ENCODE peak calls at places on chromosome 6, in nine cellular contexts. J is colonic mucosa, Y is heart right ventricle, V is neural progenitor cell, S is sigmoid colon, L is upper lobe of right lung, Z is vagina, D is endothelial cell of umbilical vein, M is right lobe of liver. O is an unnamed sample.

GRCh38 chr6:77740380-77740779 is 87.5 kb downstream of the MEI4 start:
- DNase-seq in V (no peak), J (no peak), Z (no peak), L (no peak), Y (no peak), M (no peak), D (peak; percentile 36), S (no peak), O (no peak)

GRCh38 chr6:137933696-137934095 is 66.6 kb downstream of the TNFAIP3 start:
- DNase-seq in Y (no peak), Z (no peak), S (peak; percentile 82), J (no peak), L (no peak), V (no peak), M (no peak), D (no peak), O (no peak)

GRCh38 chr6:6469074-6469473 is 119.4 kb upstream of the LY86 start:
- DNase-seq in S (no peak), M (no peak), D (no peak), L (no peak), J (no peak), V (no peak), Y (no peak), Z (no peak), O (no peak)

GRCh38 chr6:10569392-10570127 is 48.4 kb downstream of the GCNT2 start:
- DNase-seq in S (no peak), L (no peak), Y (no peak), Z (no peak), D (no peak), J (no peak), M (no peak), V (no peak), O (no peak)

GRCh38 chr6:9028086-9028485 is 592.7 kb upstream of the SLC35B3 start:
- DNase-seq in M (no peak), D (no peak), Z (no peak), V (no peak), L (no peak), J (no peak), Y (no peak), S (no peak), O (no peak)

GRCh38 chr6:107763959-107764358 is 60.2 kb downstream of the SCML4 start:
- DNase-seq in L (no peak), M (no peak), V (no peak), Y (no peak), D (no peak), S (no peak), Z (no peak), J (no peak), O (no peak)

GRCh38 chr6:125546827-125547226 is 202.6 kb upstream of the HEY2 start:
- DNase-seq in S (no peak), Z (no peak), L (no peak), D (no peak), V (no peak), Y (no peak), M (no peak), J (no peak), O (no peak)

GRCh38 chr6:29602564-29603361 is 17.8 kb downstream of the OR2H2 start:
- DNase-seq in Z (no peak), D (no peak), Y (no peak), M (no peak), S (no peak), L (no peak), V (peak; percentile 85), J (no peak), O (no peak)

GRCh38 chr6:121482004-121482693 is 46.7 kb downstream of the GJA1 start:
- DNase-seq in J (no peak), D (peak; percentile 89), M (no peak), Y (no peak), L (no peak), S (no peak), V (no peak), Z (no peak), O (no peak)

GRCh38 chr6:148529010-148529409 is 186.4 kb downstream of the SASH1 start:
- DNase-seq in S (no peak), V (no peak), Z (no peak), Y (no peak), D (no peak), J (no peak), M (no peak), L (no peak), O (no peak)
- H3K27ac ChIP-seq in S (peak overlapping the region; percentile 70), V (no peak overlapping the region), Z (no peak overlapping the region), Y (no peak overlapping the region), D (no peak overlapping the region), J (no peak overlapping the region), M (no peak overlapping the region), L (no peak overlapping the region), O (no peak overlapping the region)

DNA sequence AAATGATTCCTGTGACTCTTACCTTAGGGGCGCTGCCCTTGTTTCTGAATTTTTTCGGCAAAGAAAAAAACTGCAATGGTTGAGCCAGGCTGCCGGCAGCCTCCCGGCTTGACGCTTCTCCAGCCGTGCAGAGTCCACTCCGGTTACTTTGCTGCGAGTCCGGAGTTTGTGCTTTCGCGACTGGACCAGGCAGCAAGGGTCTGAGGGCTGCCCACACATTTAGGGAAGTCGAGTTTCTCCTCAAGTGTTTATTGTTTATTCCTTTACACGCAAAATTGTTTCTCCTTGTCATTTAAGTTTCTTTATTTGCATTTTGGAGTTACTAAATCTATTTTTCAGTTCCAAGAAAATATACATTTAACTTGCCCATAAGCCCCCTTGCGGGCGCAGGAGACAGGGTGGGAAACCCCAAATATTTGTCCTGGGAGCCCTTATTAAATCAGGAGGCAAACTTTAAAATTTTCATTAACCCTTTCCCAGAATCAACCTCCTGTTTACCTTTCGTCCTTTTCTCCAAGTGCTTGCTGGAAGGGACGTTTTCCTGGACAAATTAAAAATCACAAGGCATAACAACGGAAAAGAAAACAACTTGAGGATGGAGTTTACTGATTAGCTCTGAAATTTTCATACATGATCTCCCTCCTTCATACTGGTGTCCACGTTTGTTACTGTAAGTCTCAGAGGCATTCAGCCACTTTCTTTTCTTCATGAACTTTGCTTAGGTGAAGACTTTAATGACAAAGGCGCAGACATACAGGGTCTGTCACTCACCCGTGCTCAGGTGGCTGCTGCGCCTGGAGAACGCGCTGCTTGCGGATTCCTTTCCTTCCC is 1.7 kb upstream of the PDE10A start:
- DNase-seq in L (no peak), Z (no peak), Y (no peak), S (no peak), D (no peak), M (no peak), J (no peak), V (peak; percentile 66), O (no peak)
- H3K27me3 ChIP-seq in L (peaks cover 73% of the 10 kb centered on the region), Z (no peaks in the 10 kb centered on the region), Y (peaks cover 79% of the 10 kb centered on the region), S (peaks cover 95% of the 10 kb centered on the region), D (peaks cover 67% of the 10 kb centered on the region), M (peaks cover 9% of the 10 kb centered on the region), J (peaks cover 55% of the 10 kb centered on the region), V (peaks cover 76% of the 10 kb centered on the region), O (peaks cover 51% of the 10 kb centered on the region)

DNA sequence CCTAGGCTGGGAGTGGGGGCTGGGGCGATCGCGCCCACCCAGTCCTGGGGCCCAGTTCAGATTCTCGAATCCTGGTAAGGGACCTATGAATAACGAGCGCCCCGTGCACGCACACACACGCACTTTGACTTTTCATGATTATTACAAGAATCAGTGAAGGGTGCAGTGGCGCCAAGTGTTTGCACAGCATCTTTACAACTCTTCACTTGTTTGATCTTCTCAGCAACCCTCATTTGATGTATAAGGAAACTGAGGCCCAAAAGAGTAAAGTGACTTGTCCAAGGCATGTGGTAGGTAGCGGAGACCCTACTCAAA is 863 bp upstream of the LRFN2 start:
- DNase-seq in S (no peak), J (no peak), M (no peak), L (no peak), D (no peak), Y (no peak), Z (no peak), V (no peak), O (no peak)
- TF ChIP-seq CTCF in S (no peak), J (no peak), M (no peak), L (no peak), D (peak; percentile 9), Y (no peak), Z (no peak), V (no peak), O (no peak)

DNA sequence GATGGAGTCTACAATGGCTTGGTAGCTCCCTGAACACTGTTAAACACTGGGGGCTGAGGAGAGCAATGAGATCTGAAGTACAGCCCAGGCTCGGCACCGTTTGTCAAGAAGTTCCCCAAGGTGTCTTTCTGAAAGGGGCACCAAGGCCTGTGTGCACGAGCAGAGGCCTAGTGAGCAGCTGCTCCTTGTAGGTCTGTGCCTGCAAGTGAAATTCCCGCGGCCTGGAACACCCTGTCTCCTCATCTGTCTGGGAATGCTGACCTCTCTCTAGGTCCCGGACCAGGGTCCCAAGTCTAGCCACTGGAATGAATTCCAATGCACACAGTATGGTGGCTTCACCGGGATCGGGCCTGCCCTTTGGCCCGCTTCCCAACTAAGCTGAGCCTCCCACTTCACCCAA is 134.8 kb downstream of the FOXC1 start:
- DNase-seq in S (no peak), Z (no peak), M (no peak), V (no peak), D (no peak), L (no peak), J (no peak), Y (no peak), O (no peak)
- H3K27ac ChIP-seq in S (no peak overlapping the region), Z (no peak overlapping the region), M (no peak overlapping the region), V (no peak overlapping the region), D (no peak overlapping the region), L (no peak overlapping the region), J (no peak overlapping the region), Y (no peak overlapping the region), O (no peak overlapping the region)

DNA sequence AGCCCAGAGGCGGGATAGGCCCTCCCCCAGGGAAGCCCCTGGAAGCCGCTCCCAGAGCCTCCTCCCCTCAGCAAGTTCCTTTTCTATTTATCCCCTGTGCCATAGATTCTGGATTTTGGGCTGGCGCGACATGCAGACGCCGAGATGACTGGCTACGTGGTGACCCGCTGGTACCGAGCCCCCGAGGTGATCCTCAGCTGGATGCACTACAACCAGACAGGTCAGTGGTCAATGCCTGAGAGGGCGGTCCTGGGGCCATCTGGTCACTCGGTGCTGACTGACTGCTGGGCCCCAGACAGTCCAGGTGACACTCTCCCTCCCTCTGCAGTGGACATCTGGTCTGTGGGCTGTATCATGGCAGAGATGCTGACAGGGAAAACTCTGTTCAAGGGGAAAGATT is 6.2 kb downstream of the MAPK13 start:
- DNase-seq in Y (no peak), V (no peak), J (no peak), S (no peak), Z (peak; percentile 78), D (no peak), M (no peak), L (no peak), O (no peak)
- H3K27me3 ChIP-seq in Y (peaks cover under 1% of the 10 kb centered on the region), V (peaks cover 6% of the 10 kb centered on the region), J (no peaks in the 10 kb centered on the region), S (peaks cover under 1% of the 10 kb centered on the region), Z (no peaks in the 10 kb centered on the region), D (no peaks in the 10 kb centered on the region), M (no peaks in the 10 kb centered on the region), L (no peaks in the 10 kb centered on the region), O (no peaks in the 10 kb centered on the region)

GRCh38 chr6:135853227-135853626 is 1.7 kb downstream of the PDE7B start:
- DNase-seq in J (no peak), V (no peak), L (no peak), S (no peak), M (no peak), Z (no peak), D (peak; percentile 33), Y (no peak), O (no peak)
- TF ChIP-seq CTCF in J (no peak), V (no peak), L (no peak), S (no peak), M (no peak), Z (no peak), D (no peak), Y (peak; percentile 6), O (no peak)

GRCh38 chr6:43228951-43229802 is at the start of gene DNPH1:
- DNase-seq in S (peak; percentile 85), D (peak; percentile 70), Y (peak; percentile 82), M (peak; percentile 85), J (peak; percentile 82), V (peak; percentile 90), L (peak; percentile 92), Z (no peak), O (peak; percentile 71)
- H3K27ac ChIP-seq in S (peak within 1 kb of the TSS; percentile 70), D (peak within 1 kb of the TSS; percentile 30), Y (peak within 1 kb of the TSS; percentile 58), M (peak within 1 kb of the TSS; percentile 67), J (peak within 1 kb of the TSS; percentile 60), V (no peak within 1 kb of the TSS), L (peak within 1 kb of the TSS; percentile 58), Z (peak within 1 kb of the TSS; percentile 47), O (peak within 1 kb of the TSS; percentile 56)

O was measured in CD4-positive, alpha-beta T cell.